ENCODE peak calls at places on chromosome 22, in ten cellular contexts. K, I, H, T, S, Y, R, G, E and F are unnamed samples.

GRCh38 chr22:31937328-31937727 is 7.0 kb upstream of the YWHAH start:
- DNase-seq in K (no peak), I (no peak), H (no peak), T (no peak), S (no peak), Y (no peak), R (no peak), G (no peak), E (no peak), F (no peak)

GRCh38 chr22:48784701-48785503 is 1042.8 kb downstream of the BRD1 start:
- DNase-seq in K (no peak), I (no peak), H (no peak), T (no peak), S (no peak), Y (no peak), R (no peak), G (no peak), E (no peak), F (no peak)

GRCh38 chr22:22554324-22555284 is 4.5 kb downstream of the PRAME start:
- DNase-seq in K (no peak), I (no peak), H (no peak), T (no peak), S (no peak), Y (no peak), R (no peak), G (no peak), E (no peak), F (no peak)

GRCh38 chr22:49324527-49325491 is 502.9 kb downstream of the BRD1 start:
- DNase-seq in K (no peak), I (no peak), H (no peak), T (no peak), S (no peak), Y (peak), R (no peak), G (no peak), E (peak), F (no peak)

GRCh38 chr22:17945851-17946690 is 78.3 kb downstream of the MICAL3 start:
- DNase-seq in K (peak), I (no peak), H (no peak), T (no peak), S (no peak), Y (no peak), R (peak), G (no peak), E (no peak), F (peak)

GRCh38 chr22:20086101-20086599 is 6.1 kb downstream of the DGCR8 start:
- DNase-seq in K (no peak), I (no peak), H (no peak), T (no peak), S (no peak), Y (no peak), R (no peak), G (no peak), E (no peak), F (no peak)

GRCh38 chr22:26642465-26643367 is 14.7 kb upstream of the MIAT start:
- DNase-seq in K (peak), I (peak), H (no peak), T (no peak), S (peak), Y (peak), R (no peak), G (no peak), E (no peak), F (peak)

GRCh38 chr22:21009638-21010425 is 5.1 kb upstream of the P2RX6 start:
- DNase-seq in K (no peak), I (peak), H (peak), T (peak), S (no peak), Y (no peak), R (no peak), G (no peak), E (peak), F (no peak)

GRCh38 chr22:42596376-42596775 is 18.3 kb downstream of the POLDIP3 start:
- DNase-seq in K (no peak), I (no peak), H (no peak), T (no peak), S (no peak), Y (no peak), R (no peak), G (no peak), E (no peak), F (no peak)

GRCh38 chr22:35781898-35782297 is 64.2 kb downstream of the APOL5 start:
- DNase-seq in K (no peak), I (no peak), H (no peak), T (no peak), S (no peak), Y (no peak), R (no peak), G (no peak), E (no peak), F (no peak)

GRCh38 chr22:30824096-30824495 is 129.4 kb downstream of the OSBP2 start:
- DNase-seq in K (no peak), I (no peak), H (no peak), T (no peak), S (no peak), Y (no peak), R (no peak), G (no peak), E (no peak), F (no peak)

GRCh38 chr22:44795701-44796630 is 43.6 kb downstream of the ARHGAP8 start:
- DNase-seq in K (no peak), I (no peak), H (peak), T (no peak), S (no peak), Y (no peak), R (no peak), G (no peak), E (no peak), F (no peak)

GRCh38 chr22:45972091-45972867 is 4.7 kb downstream of the WNT7B start:
- DNase-seq in K (no peak), I (no peak), H (no peak), T (no peak), S (no peak), Y (no peak), R (no peak), G (no peak), E (no peak), F (no peak)

GRCh38 chr22:49765951-49766350 is 61.7 kb downstream of the BRD1 start:
- DNase-seq in K (no peak), I (peak), H (no peak), T (no peak), S (no peak), Y (peak), R (no peak), G (no peak), E (peak), F (no peak)

GRCh38 chr22:32909561-32910348 is 108.2 kb downstream of the TIMP3 start:
- DNase-seq in K (no peak), I (no peak), H (no peak), T (no peak), S (no peak), Y (no peak), R (no peak), G (no peak), E (no peak), F (no peak)